ENCODE peak calls at places on chromosome 19, in four cellular contexts. T, G, M and A are unnamed samples.

GRCh38 chr19:38378866-38379265 is 4.5 kb downstream of the PSMD8 start:
- DNase-seq in T (no peak), G (no peak), M (no peak), A (no peak)

GRCh38 chr19:6668696-6669095 is 1.3 kb downstream of the TNFSF14 start:
- DNase-seq in T (no peak), G (no peak), M (no peak), A (no peak)

GRCh38 chr19:35714601-35715354 is 3.0 kb upstream of the KMT2B start:
- DNase-seq in T (peak; percentile 51), G (no peak), M (peak; percentile 33), A (peak; percentile 23)

GRCh38 chr19:17327654-17328516 is 6.8 kb downstream of the ANO8 start:
- DNase-seq in T (peak; percentile 93), G (peak; percentile 82), M (peak; percentile 13), A (peak; percentile 87)

GRCh38 chr19:53892981-53893325 is 11.0 kb downstream of the PRKCG start:
- DNase-seq in T (peak; percentile 69), G (peak; percentile 35), M (no peak), A (peak; percentile 62)

GRCh38 chr19:35261356-35262100 is 7.2 kb upstream of the USF2 start:
- DNase-seq in T (peak; percentile 3), G (no peak), M (no peak), A (no peak)

GRCh38 chr19:38281820-38282566 is 17.6 kb downstream of the SPINT2 start:
- DNase-seq in T (no peak), G (peak; percentile 23), M (no peak), A (no peak)

GRCh38 chr19:5985098-5985783 is 7.3 kb upstream of the RANBP3 start:
- DNase-seq in T (no peak), G (peak; percentile 35), M (no peak), A (no peak)

GRCh38 chr19:43623889-43624670 is 4.7 kb upstream of the ZNF428 start:
- DNase-seq in T (peak; percentile 88), G (peak; percentile 93), M (no peak), A (peak; percentile 48)

GRCh38 chr19:53467138-53467502 is 413 bp upstream of the ZNF813 start:
- DNase-seq in T (peak; percentile 53), G (peak; percentile 13), M (no peak), A (no peak)

GRCh38 chr19:13707901-13708300 is 56.4 kb upstream of the MRI1 start:
- DNase-seq in T (no peak), G (no peak), M (no peak), A (no peak)

GRCh38 chr19:33698576-33699435 is 77.1 kb downstream of the CHST8 start:
- DNase-seq in T (no peak), G (no peak), M (no peak), A (no peak)

GRCh38 chr19:7554990-7555864 is 19.7 kb downstream of the PNPLA6 start:
- DNase-seq in T (peak; percentile 92), G (peak; percentile 90), M (no peak), A (peak; percentile 88)

GRCh38 chr19:33688657-33688992 is 66.9 kb downstream of the CHST8 start:
- DNase-seq in T (no peak), G (no peak), M (no peak), A (no peak)

GRCh38 chr19:12513531-12514061 is 29.0 kb upstream of the ZNF709 start:
- DNase-seq in T (peak; percentile 75), G (no peak), M (no peak), A (no peak)

GRCh38 chr19:37551123-37551993 is 43.2 kb downstream of the ZNF571 start:
- DNase-seq in T (peak; percentile 49), G (peak; percentile 63), M (no peak), A (no peak)

GRCh38 chr19:38262585-38263268 is 1.6 kb upstream of the SPINT2 start:
- DNase-seq in T (no peak), G (no peak), M (no peak), A (no peak)

GRCh38 chr19:48784527-48784926 is 26.3 kb downstream of the BCAT2 start:
- DNase-seq in T (no peak), G (peak; percentile 10), M (no peak), A (no peak)
- TF ChIP-seq SP1 in T (no peak), G (no peak), M (no peak), A (no peak)

DNA sequence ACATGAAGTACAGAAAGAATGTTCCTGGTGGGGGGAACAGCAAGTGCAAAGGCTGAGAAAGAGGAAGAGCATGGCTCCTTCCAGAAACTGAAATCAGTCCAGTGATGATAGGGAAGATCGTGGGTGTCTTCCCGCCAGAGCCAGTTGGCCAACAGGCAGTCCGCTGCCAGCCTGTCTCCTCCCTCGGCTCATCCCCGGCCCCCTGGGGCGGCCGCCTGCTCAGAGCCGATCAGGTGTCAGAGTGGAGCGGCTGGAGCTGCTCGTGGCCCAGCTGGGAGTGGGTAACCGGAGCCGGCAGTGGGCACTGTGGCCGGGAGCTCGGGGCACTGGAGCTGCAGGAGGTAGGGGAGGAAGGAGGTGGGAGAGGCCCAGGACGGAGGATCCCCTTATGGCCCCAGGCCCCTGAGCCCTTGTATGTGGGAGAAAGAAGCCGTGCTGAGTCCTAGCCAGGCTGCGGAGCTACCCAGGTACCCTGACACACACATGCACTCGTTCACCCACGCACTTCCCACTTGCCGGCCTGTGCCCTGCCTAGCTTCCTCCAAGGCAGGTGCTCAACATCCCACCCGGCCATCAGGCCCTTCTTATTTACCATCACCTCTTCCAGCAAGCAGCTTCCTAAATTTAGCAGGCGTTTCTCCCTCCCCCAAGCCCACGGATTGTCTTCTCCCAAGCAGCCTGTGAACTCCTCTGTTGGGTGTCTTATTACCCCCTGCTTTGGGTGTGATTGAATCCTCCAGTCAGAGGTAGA is 1.7 kb downstream of the ANKRD24 start:
- DNase-seq in T (no peak), G (peak; percentile 43), M (no peak), A (no peak)
- TF ChIP-seq ELF4 in T (no peak), G (no peak), M (no peak), A (no peak)

GRCh38 chr19:46984077-46985010 is 35.3 kb upstream of the NPAS1 start:
- DNase-seq in T (no peak), G (no peak), M (peak; percentile 90), A (no peak)
- TF ChIP-seq SP1 in T (no peak), G (no peak), M (peak; percentile 26), A (no peak)

DNA sequence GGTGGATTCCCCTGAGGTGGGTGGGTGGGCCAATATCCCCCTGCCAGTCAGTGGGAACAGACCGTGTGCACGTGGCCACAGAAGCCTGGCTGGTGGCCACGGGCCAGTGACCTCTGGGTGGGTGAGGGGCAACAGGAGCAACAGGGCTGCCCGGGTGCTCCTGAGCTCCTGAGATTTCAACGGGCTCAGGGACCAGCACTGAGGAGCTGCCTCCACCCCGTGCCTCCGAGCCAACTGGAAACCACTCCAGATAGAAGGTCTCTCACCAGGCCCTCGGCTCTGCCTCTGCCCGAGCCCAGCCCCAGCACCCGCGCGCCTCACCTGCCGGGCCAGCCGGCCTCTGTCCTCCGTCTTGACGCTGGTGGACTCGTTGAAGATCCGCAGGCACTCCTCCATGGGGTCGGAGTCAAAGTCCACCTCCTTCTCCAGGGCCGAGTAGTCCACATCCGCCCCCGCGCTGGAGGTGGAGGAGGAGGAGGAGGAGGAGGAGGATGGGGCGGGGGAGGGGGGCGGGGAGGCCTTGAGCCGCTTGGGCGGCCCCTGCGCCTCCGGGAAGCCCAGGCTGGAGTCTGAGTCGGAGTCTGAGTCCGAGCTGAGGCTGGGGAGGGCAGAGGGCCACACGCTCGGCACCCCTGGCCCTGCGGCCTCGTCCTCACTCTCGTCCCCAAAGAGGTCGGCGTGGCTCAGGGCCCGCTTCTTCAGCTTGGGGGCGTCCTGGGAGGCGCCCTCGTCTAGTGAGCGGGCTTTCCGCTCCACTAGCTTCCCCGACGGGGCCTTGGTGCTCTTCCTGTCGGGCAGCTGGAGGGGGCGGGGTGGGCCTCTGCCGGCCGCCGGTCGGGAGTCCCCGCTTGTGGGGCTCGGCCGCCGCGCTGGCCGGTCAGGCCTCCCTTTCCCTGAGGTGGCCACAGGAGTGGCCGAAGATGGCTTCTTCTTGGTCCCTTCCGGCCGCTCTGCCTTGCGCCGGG is 14.8 kb upstream of the ATP8B3 start:
- DNase-seq in T (peak; percentile 42), G (peak; percentile 81), M (no peak), A (no peak)
- TF ChIP-seq ELF4 in T (no peak), G (no peak), M (no peak), A (no peak)

GRCh38 chr19:860481-861098 is 1.1 kb downstream of the CFD start:
- DNase-seq in T (peak; percentile 60), G (peak; percentile 91), M (peak; percentile 53), A (peak; percentile 72)
- TF ChIP-seq SP1 in T (no peak), G (peak; percentile 81), M (peak; percentile 77), A (no peak)

GRCh38 chr19:46546194-46546896 is 50.7 kb upstream of the PNMA8B start:
- DNase-seq in T (peak; percentile 66), G (peak; percentile 59), M (peak; percentile 30), A (peak; percentile 67)
- TF ChIP-seq ELF4 in T (no peak), G (no peak), M (no peak), A (no peak)

GRCh38 chr19:20067898-20068297 is 9.9 kb upstream of the ZNF90 start:
- DNase-seq in T (no peak), G (no peak), M (no peak), A (no peak)
- TF ChIP-seq SP1 in T (no peak), G (no peak), M (no peak), A (no peak)

DNA sequence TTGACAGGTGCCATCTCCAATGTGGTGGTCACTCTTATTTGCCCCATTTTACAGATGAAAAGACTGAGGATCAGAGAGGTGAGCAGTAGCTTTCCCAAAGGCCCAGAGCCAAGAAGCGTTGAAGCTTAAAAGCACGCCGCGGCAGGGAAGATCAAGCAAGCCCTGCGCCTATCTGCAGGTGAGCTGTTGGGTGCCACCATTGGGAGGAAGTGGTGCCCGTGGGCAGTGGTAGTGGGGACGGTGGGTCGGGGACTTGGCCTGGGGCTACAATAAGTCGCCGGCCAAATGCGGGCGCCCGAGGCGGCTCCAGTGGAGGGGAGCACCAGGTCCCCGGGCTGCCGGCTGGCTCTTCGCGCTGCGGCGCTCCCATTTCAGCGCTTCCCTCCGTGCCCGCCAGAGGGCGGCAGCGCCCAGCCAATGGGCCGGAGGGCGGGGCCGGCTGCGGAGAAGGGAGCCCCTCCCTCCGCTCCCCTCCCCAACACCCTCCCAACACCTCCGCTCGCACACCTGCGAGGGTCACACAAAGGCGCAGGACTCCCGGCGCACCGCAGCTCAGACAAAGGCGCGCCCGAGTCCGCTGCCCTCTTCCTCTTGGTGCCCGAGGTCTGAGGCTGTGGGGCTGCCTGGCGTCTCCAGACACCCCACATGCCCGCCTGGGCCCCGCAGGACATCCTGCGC is 744 bp upstream of the POU2F2 start:
- DNase-seq in T (peak; percentile 91), G (peak; percentile 97), M (peak; percentile 10), A (peak; percentile 91)
- TF ChIP-seq ELF4 in T (no peak), G (no peak), M (no peak), A (no peak)